ENCODE peak calls at places on chromosomes 16 and 17, in eight cellular contexts. E is epithelial cell of esophagus, V is uterus, R is body of pancreas, P is GM10248, Y is GM20000, C is fibroblast of the aortic adventitia, J is ascending aorta. B is an unnamed sample.

GRCh38 chr17:43556292-43556691 is 10.2 kb upstream of the ETV4 start:
- DNase-seq in E (peak; percentile 76), V (no peak), R (no peak), P (no peak), Y (no peak), C (peak; percentile 40), J (no peak), B (peak; percentile 49)

GRCh38 chr16:51753382-51753781 is 602.3 kb upstream of the SALL1 start:
- DNase-seq in E (no peak), V (no peak), R (no peak), P (no peak), Y (no peak), C (no peak), J (no peak), B (no peak)

GRCh38 chr17:66930933-66931332 is 33.6 kb upstream of the CACNG4 start:
- DNase-seq in E (peak; percentile 27), V (no peak), R (no peak), P (no peak), Y (no peak), C (no peak), J (no peak), B (peak; percentile 8)

GRCh38 chr17:7610641-7611040 is 4.1 kb downstream of the FXR2 start:
- DNase-seq in E (no peak), V (no peak), R (no peak), P (no peak), Y (no peak), C (no peak), J (no peak), B (no peak)

GRCh38 chr17:29089601-29090044 is 46.7 kb downstream of the PIPOX start:
- DNase-seq in E (no peak), V (no peak), R (no peak), P (no peak), Y (no peak), C (no peak), J (no peak), B (no peak)

GRCh38 chr16:28846933-28847273 is 755 bp upstream of the TUFM start:
- DNase-seq in E (no peak), V (no peak), R (no peak), P (no peak), Y (no peak), C (no peak), J (no peak), B (peak; percentile 37)

GRCh38 chr16:83742520-83742919 is 65.3 kb upstream of the HSBP1 start:
- DNase-seq in E (no peak), V (no peak), R (no peak), P (no peak), Y (no peak), C (no peak), J (peak; percentile 44), B (no peak)

GRCh38 chr17:45149669-45150603 is 1.7 kb downstream of the HEXIM1 start:
- DNase-seq in E (peak; percentile 69), V (peak; percentile 80), R (peak; percentile 64), P (no peak), Y (no peak), C (peak; percentile 61), J (peak; percentile 85), B (peak; percentile 58)

GRCh38 chr16:2785101-2785991 is 2.0 kb downstream of the PRSS33 start:
- DNase-seq in E (no peak), V (peak; percentile 13), R (no peak), P (no peak), Y (no peak), C (no peak), J (peak; percentile 45), B (peak; percentile 61)

GRCh38 chr17:82400206-82400605 is 17.9 kb upstream of the HEXD start:
- DNase-seq in E (no peak), V (no peak), R (no peak), P (no peak), Y (no peak), C (peak; percentile 23), J (no peak), B (no peak)

GRCh38 chr16:17963185-17963836 is 373.2 kb downstream of the NPIPA8 start:
- DNase-seq in E (no peak), V (no peak), R (no peak), P (no peak), Y (peak; percentile 29), C (no peak), J (no peak), B (no peak)

GRCh38 chr17:40500709-40501108 is 714 bp downstream of the TNS4 start:
- DNase-seq in E (no peak), V (no peak), R (no peak), P (no peak), Y (no peak), C (no peak), J (no peak), B (no peak)

GRCh38 chr17:40498281-40499084 is 2.9 kb downstream of the TNS4 start:
- DNase-seq in E (no peak), V (no peak), R (no peak), P (no peak), Y (no peak), C (no peak), J (no peak), B (no peak)

GRCh38 chr17:40500190-40500589 is 1.2 kb downstream of the TNS4 start:
- DNase-seq in E (no peak), V (no peak), R (no peak), P (no peak), Y (no peak), C (no peak), J (no peak), B (no peak)

GRCh38 chr17:40501499-40501911 is at the start of gene TNS4:
- DNase-seq in E (peak; percentile 93), V (no peak), R (no peak), P (no peak), Y (no peak), C (no peak), J (no peak), B (no peak)

DNA sequence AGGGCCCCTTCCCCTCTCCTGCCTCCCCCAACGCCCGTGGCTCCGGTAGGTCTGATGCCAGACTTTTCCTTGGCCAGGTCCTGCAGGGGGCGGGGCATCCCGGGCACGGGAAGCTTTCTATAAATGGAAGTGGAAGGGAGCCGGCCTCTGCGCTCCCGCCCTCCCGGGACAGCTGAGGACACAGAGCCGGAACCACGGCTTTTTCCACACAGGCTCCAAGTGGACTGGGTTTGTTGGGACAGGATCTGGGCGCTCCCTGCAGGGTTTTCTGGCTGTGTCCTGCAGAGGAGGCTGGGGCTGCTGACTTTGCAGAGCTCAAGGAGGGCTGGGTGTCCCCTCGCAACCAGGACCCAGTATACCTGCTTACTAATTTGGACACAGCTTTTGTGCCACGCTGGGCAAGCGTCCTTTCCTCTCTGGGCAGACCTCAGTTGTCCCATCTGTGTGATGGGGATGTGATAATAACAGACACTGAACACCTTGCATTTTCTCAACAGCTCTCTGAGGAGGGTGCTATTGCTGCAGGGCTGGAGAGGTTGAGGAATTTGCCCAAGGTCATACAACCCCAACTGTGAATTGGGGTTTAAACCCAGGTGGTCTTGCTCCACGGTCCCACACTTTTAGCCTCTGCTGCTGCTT is 1.8 kb downstream of the TNS4 start:
- DNase-seq in E (peak; percentile 72), V (peak; percentile 89), R (peak; percentile 85), P (no peak), Y (no peak), C (peak; percentile 59), J (peak; percentile 92), B (no peak)
- TF ChIP-seq CTCF in E (no peak), V (peak; percentile 11), R (peak; percentile 14), P (no peak), Y (no peak), C (no peak), J (no peak), B (no peak)

DNA sequence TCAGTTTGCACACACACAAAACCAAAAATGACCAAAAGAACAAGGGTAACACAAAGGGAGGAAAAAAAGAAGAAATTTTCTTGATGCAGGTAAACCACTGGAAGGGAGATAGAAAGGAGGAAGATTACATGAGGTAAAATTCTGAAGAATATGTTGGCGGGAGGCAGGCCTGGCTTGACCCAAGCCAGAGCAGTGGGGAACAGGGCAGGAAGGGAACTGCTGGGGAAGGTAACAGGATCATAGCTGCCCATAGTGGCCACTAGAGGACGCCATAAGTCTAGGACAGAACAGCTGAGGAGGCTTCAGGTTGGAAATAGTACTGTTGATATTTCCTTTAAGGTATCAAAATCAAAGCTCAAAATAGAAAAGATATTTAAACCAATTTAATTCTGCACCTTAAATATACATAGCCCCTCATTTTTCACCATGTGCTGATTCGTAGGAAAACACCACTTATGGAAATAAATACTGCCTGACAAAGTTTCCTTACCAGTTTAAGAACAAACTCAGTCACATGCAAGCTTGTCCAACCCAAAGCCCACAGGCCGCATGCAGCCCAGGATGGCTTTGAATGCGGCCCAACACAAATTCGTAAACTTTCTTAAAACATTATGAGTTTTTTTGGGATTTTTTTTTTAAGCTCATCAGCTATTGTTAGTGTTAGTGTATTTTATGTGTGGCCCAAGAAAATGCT is 15.5 kb downstream of the VPS35 start:
- DNase-seq in E (peak; percentile 77), V (no peak), R (peak; percentile 26), P (peak; percentile 66), Y (peak; percentile 74), C (peak; percentile 71), J (no peak), B (peak; percentile 66)
- TF ChIP-seq CTCF in E (peak; percentile 99), V (peak; percentile 50), R (peak; percentile 67), P (peak; percentile 92), Y (peak; percentile 87), C (peak; percentile 98), J (peak; percentile 45), B (peak; percentile 97)

DNA sequence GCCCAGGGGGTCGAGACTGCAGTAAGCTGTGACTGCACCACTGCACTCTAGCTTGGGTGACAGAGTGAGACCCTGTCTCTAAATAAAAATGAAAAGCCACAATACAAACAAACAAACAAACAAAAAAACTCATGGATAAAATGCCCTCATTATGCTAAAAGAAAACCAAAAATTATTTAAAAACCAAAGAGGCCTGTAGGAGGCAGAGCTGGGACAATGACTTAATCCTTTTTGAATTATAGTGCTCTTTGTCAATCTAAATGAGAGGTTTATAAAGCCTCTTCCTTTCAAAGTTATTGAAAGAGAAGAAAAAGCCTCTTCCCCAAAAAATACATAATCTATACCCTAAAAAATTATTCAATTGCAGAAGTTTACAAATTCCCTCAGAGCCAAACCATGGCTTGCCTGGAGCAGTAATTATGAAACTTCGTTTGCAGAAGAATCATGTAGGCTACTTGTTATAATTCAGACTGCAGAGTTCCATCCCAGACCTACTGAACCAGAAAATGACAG is 18.5 kb downstream of the CRLF3 start:
- DNase-seq in E (no peak), V (no peak), R (no peak), P (no peak), Y (no peak), C (no peak), J (no peak), B (no peak)
- TF ChIP-seq CTCF in E (no peak), V (no peak), R (no peak), P (no peak), Y (no peak), C (peak; percentile 11), J (no peak), B (peak; percentile 56)

DNA sequence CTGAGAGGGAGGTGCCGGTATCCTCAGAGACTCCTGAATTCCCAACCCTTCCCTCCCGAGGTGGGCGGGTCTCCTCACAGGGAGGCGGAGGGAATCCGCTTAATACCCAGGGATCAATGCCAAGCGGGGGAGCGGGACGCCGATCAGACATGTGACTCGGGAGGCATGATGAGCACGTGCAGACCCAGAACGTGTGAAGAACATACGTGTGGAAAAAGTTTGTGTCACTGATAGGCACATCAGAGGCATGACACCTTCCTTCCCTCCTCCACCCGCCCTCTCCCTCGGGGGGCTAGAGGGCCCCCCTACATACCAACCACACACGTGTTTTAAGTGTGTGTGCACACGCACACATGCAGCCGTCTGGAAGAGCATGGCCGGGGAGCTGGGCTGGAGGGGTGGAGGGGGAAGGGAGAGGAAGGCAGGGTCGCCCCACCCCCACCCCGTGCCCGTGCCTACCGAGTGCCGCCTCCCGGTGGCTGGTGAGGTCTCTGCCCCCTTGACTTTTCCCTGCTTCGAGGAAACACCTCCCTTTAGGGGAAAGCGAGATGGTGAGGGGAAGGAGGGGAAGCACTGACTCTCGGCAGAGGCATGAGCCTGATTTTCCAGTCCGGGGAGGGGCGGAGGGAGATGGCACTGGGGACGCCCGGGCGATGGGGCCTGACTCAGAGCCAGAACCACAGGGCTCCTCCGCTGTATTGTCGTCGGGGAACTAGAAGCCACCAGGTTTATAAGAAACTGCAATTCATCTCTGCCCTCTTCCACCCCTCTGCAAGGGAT is 12.1 kb upstream of the TBX21 start:
- DNase-seq in E (peak; percentile 68), V (no peak), R (no peak), P (peak; percentile 77), Y (peak; percentile 61), C (no peak), J (no peak), B (peak; percentile 100)
- TF ChIP-seq CTCF in E (no peak), V (no peak), R (no peak), P (no peak), Y (no peak), C (no peak), J (no peak), B (peak; percentile 14)

B was measured in activated CD8-positive, alpha-beta T cell treated with anti-CD3 and anti-CD28 coated beads for 36 hours.